ENCODE peak calls at places on chromosome 19, in five cellular contexts. One of them, this sample, is unnamed.

GRCh38 chr19:582497-583197 is 7.0 kb upstream of the HCN2 start:
- DNase-seq in BE2C: no peak
- DNase-seq in left ventricle myocardium inferior: no peak
- DNase-seq in tibial nerve: no peak
- DNase-seq in fibroblast of pulmonary artery: no peak
- DNase-seq in this sample: peak

GRCh38 chr19:43300206-43300605 is 30.9 kb upstream of the PSG9 start:
- DNase-seq in BE2C: no peak
- DNase-seq in left ventricle myocardium inferior: no peak
- DNase-seq in tibial nerve: no peak
- DNase-seq in fibroblast of pulmonary artery: no peak
- DNase-seq in this sample: no peak

GRCh38 chr19:38945562-38946228 is 15.0 kb downstream of the MRPS12 start:
- DNase-seq in BE2C: peak
- DNase-seq in left ventricle myocardium inferior: no peak
- DNase-seq in tibial nerve: no peak
- DNase-seq in fibroblast of pulmonary artery: no peak
- DNase-seq in this sample: no peak

GRCh38 chr19:31351212-31352193 is 2.3 kb upstream of the TSHZ3 start:
- DNase-seq in BE2C: no peak
- DNase-seq in left ventricle myocardium inferior: peak
- DNase-seq in tibial nerve: no peak
- DNase-seq in fibroblast of pulmonary artery: peak
- DNase-seq in this sample: peak

GRCh38 chr19:34236035-34236793 is 18.1 kb upstream of the GARRE1 start:
- DNase-seq in BE2C: no peak
- DNase-seq in left ventricle myocardium inferior: no peak
- DNase-seq in tibial nerve: no peak
- DNase-seq in fibroblast of pulmonary artery: peak
- DNase-seq in this sample: peak

GRCh38 chr19:11551603-11552235 is 7.3 kb downstream of the ELOF1 start:
- DNase-seq in BE2C: peak
- DNase-seq in left ventricle myocardium inferior: no peak
- DNase-seq in tibial nerve: no peak
- DNase-seq in fibroblast of pulmonary artery: no peak
- DNase-seq in this sample: no peak

GRCh38 chr19:23407597-23407996 is 12.3 kb upstream of the ZNF91 start:
- DNase-seq in BE2C: no peak
- DNase-seq in left ventricle myocardium inferior: no peak
- DNase-seq in tibial nerve: no peak
- DNase-seq in fibroblast of pulmonary artery: no peak
- DNase-seq in this sample: no peak

GRCh38 chr19:16191216-16191908 is 6.2 kb downstream of the FAM32A start:
- DNase-seq in BE2C: no peak
- DNase-seq in left ventricle myocardium inferior: no peak
- DNase-seq in tibial nerve: no peak
- DNase-seq in fibroblast of pulmonary artery: no peak
- DNase-seq in this sample: no peak

GRCh38 chr19:18433735-18434398 is 4.1 kb downstream of the ISYNA1 start:
- DNase-seq in BE2C: peak
- DNase-seq in left ventricle myocardium inferior: no peak
- DNase-seq in tibial nerve: no peak
- DNase-seq in fibroblast of pulmonary artery: no peak
- DNase-seq in this sample: no peak
- H3K4me3 ChIP-seq in BE2C: peak
- H3K4me3 ChIP-seq in left ventricle myocardium inferior: peak
- H3K4me3 ChIP-seq in tibial nerve: peak
- H3K4me3 ChIP-seq in fibroblast of pulmonary artery: no peak
- H3K4me3 ChIP-seq in this sample: peak

DNA sequence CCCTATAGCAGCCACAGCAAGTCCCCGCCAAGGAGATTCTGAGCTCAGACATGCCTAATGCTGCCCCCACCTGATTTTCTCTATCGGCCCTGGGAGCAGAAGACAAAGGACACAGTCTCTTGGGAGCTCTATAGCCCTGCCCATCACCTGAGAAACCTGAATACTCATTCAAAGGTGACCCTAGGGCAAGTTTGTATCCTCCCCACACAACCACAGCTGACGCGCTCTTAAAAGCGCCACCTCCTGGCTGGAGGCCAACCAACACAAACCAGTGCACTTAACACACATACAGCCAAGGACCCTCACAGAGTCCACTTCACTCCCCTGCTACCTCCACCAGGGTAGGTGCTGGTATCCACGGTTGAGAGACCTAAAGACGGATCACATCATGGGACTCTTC is 8.8 kb upstream of the IGFL4 start:
- DNase-seq in BE2C: peak
- DNase-seq in left ventricle myocardium inferior: no peak
- DNase-seq in tibial nerve: no peak
- DNase-seq in fibroblast of pulmonary artery: no peak
- DNase-seq in this sample: no peak
- TF ChIP-seq CTCF in BE2C: no peak
- TF ChIP-seq CTCF in left ventricle myocardium inferior: no peak
- TF ChIP-seq CTCF in tibial nerve: no peak
- TF ChIP-seq CTCF in fibroblast of pulmonary artery: no peak
- TF ChIP-seq CTCF in this sample: no peak

GRCh38 chr19:3882041-3882384 is 1.5 kb downstream of the ATCAY start:
- DNase-seq in BE2C: no peak
- DNase-seq in left ventricle myocardium inferior: no peak
- DNase-seq in tibial nerve: no peak
- DNase-seq in fibroblast of pulmonary artery: no peak
- DNase-seq in this sample: no peak

GRCh38 chr19:3880471-3881271 is at the start of gene ATCAY:
- DNase-seq in BE2C: peak
- DNase-seq in left ventricle myocardium inferior: no peak
- DNase-seq in tibial nerve: no peak
- DNase-seq in fibroblast of pulmonary artery: no peak
- DNase-seq in this sample: no peak

GRCh38 chr19:3879656-3880055 is 829 bp upstream of the ATCAY start:
- DNase-seq in BE2C: no peak
- DNase-seq in left ventricle myocardium inferior: no peak
- DNase-seq in tibial nerve: no peak
- DNase-seq in fibroblast of pulmonary artery: no peak
- DNase-seq in this sample: no peak

DNA sequence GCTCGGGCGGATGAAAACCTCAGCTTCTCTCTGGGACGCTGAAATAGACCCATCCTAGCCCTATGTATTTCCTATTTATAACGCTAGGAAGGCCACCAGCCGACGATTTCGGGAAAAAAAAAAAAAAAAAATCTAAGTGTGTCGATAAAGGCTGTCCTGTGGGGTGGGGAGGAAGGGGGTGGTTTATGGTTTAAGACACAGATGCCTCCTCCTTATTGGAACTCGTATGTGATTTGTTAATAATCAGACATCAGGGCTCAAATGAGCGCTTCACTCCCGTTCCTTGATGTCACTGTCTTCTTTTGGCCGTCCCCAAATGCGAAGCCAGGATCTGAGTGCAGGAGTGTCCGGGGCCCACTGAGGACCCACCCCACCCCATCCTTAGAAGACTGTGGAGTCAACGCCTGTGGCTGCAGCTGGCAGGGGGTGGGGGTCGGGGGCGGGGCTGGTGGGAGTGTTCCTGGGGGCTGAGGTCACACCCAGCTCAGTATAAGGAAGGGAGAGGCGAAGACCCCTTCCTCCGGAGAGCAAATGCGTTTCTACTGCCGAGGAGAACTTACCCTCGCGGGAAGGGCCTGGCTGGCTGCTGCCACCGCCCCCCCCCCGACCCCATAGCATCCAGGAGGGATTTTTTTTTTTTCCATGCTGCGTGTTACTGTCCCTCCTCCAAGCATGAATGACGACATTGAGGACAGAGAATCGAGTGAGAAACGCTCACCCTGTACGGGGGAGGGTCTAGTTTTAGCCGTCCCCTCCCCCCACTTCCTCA is 971 bp downstream of the ATCAY start:
- DNase-seq in BE2C: peak
- DNase-seq in left ventricle myocardium inferior: no peak
- DNase-seq in tibial nerve: no peak
- DNase-seq in fibroblast of pulmonary artery: no peak
- DNase-seq in this sample: no peak
- H3K4me3 ChIP-seq in BE2C: peak
- H3K4me3 ChIP-seq in left ventricle myocardium inferior: no peak
- H3K4me3 ChIP-seq in tibial nerve: no peak
- H3K4me3 ChIP-seq in fibroblast of pulmonary artery: no peak
- H3K4me3 ChIP-seq in this sample: no peak

GRCh38 chr19:41248895-41249294 is 15.3 kb upstream of the HNRNPUL1 start:
- DNase-seq in BE2C: no peak
- DNase-seq in left ventricle myocardium inferior: no peak
- DNase-seq in tibial nerve: no peak
- DNase-seq in fibroblast of pulmonary artery: no peak
- DNase-seq in this sample: no peak
- TF ChIP-seq CTCF in BE2C: no peak
- TF ChIP-seq CTCF in left ventricle myocardium inferior: no peak
- TF ChIP-seq CTCF in tibial nerve: no peak
- TF ChIP-seq CTCF in fibroblast of pulmonary artery: no peak
- TF ChIP-seq CTCF in this sample: peak

GRCh38 chr19:17777840-17778620 is 16.9 kb upstream of the B3GNT3 start:
- DNase-seq in BE2C: peak
- DNase-seq in left ventricle myocardium inferior: peak
- DNase-seq in tibial nerve: peak
- DNase-seq in fibroblast of pulmonary artery: peak
- DNase-seq in this sample: peak
- H3K4me3 ChIP-seq in BE2C: no peak
- H3K4me3 ChIP-seq in left ventricle myocardium inferior: peak
- H3K4me3 ChIP-seq in tibial nerve: no peak
- H3K4me3 ChIP-seq in fibroblast of pulmonary artery: no peak
- H3K4me3 ChIP-seq in this sample: peak

This sample was measured in choroid plexus epithelial cell.